ENCODE peak calls at places on chromosomes 12 and 14, in six cellular contexts. Q is brain pericyte; J is amniotic stem cell; W is GM12891; O is activated CD4-positive, alpha-beta T cell treated with anti-CD3 and anti-CD28 coated beads, Interleukin-2, amount 10 ng/mL, durations not matched to agents 7 days and 5 days; P is CD4-positive, alpha-beta T cell. C is an unnamed sample.

GRCh38 chr12:107106241-107107025 is 13.1 kb upstream of the CRY1 start:
- DNase-seq in P (no peak), J (no peak), W (no peak), Q (no peak), O (no peak), C (no peak)

GRCh38 chr12:113252494-113252893 is 31.2 kb downstream of the TPCN1 start:
- DNase-seq in W (no peak), J (no peak), Q (no peak), O (no peak), P (no peak), C (no peak)

GRCh38 chr14:95025218-95025617 is 132.1 kb downstream of the DICER1 start:
- DNase-seq in Q (no peak), W (no peak), O (peak; percentile 1), J (no peak), P (no peak), C (no peak)

GRCh38 chr14:31300883-31301282 is 93.3 kb upstream of the HECTD1 start:
- DNase-seq in P (no peak), W (no peak), Q (no peak), J (no peak), O (no peak), C (no peak)

GRCh38 chr12:70739741-70740140 is 102.5 kb upstream of the PTPRB start:
- DNase-seq in Q (no peak), W (no peak), J (no peak), P (no peak), O (no peak), C (no peak)

GRCh38 chr14:67077914-67078313 is 111.3 kb upstream of the GARIN2 start:
- DNase-seq in P (no peak), O (no peak), J (no peak), W (no peak), Q (no peak), C (no peak)

GRCh38 chr14:104548802-104549535 is 30.6 kb upstream of the C14orf180 start:
- DNase-seq in P (no peak), W (no peak), O (no peak), J (no peak), Q (no peak), C (no peak)

GRCh38 chr14:37139710-37140109 is 32.7 kb downstream of the SLC25A21 start:
- DNase-seq in Q (no peak), P (no peak), W (no peak), J (no peak), O (no peak), C (no peak)

GRCh38 chr14:100904307-100905019 is 941 bp upstream of the RTL1 start:
- DNase-seq in W (no peak), P (no peak), Q (no peak), O (no peak), J (no peak), C (no peak)

GRCh38 chr14:100622708-100623485 is 35.7 kb upstream of the BEGAIN start:
- DNase-seq in W (no peak), Q (no peak), J (no peak), P (no peak), O (no peak), C (no peak)

GRCh38 chr14:96630281-96630680 is 128.1 kb downstream of the PAPOLA start:
- DNase-seq in Q (no peak), P (no peak), J (no peak), W (no peak), O (peak; percentile 3), C (no peak)

GRCh38 chr14:74488788-74489397 is 4.2 kb downstream of the NPC2 start:
- DNase-seq in O (no peak), Q (no peak), J (peak; percentile 34), W (no peak), P (no peak), C (no peak)

GRCh38 chr12:65156366-65156831 is 13.0 kb upstream of the LEMD3 start:
- DNase-seq in W (no peak), P (no peak), J (no peak), O (peak; percentile 29), Q (no peak), C (no peak)

GRCh38 chr12:127393896-127394295 is 873.1 kb upstream of the TMEM132C start:
- DNase-seq in O (no peak), W (no peak), J (peak; percentile 65), Q (no peak), P (no peak), C (no peak)

GRCh38 chr12:52251367-52252055 is 18.5 kb downstream of the KRT7 start:
- DNase-seq in W (no peak), Q (no peak), J (no peak), O (peak; percentile 43), P (no peak), C (no peak)

GRCh38 chr12:131883521-131883900 is 10.9 kb upstream of the ULK1 start:
- DNase-seq in Q (no peak), P (no peak), O (no peak), W (no peak), J (no peak), C (no peak)

C was measured in smooth muscle cell of the brain vasculature.